ENCODE peak calls at places on chromosomes 5 and 9, in five cellular contexts. Q, L, N, Z and H are unnamed samples. For H3K4me1, the result is how much of the 10 kb centered on the place peaks cover.

GRCh38 chr9:2281031-2281802 is 266.1 kb downstream of the SMARCA2 start:
- DNase-seq in Q (no peak), L (no peak), N (no peak), Z (no peak), H (peak)

GRCh38 chr5:138504799-138505198 is 38.2 kb downstream of the ETF1 start:
- DNase-seq in Q (no peak), L (peak), N (no peak), Z (no peak), H (no peak)

GRCh38 chr9:99255651-99256050 is 33.6 kb downstream of the SEC61B start:
- DNase-seq in Q (no peak), L (no peak), N (no peak), Z (no peak), H (no peak)

GRCh38 chr5:142016576-142016975 is 3.7 kb upstream of the GNPDA1 start:
- DNase-seq in Q (no peak), L (no peak), N (no peak), Z (no peak), H (no peak)

GRCh38 chr9:23343226-23343625 is 482.8 kb downstream of the ELAVL2 start:
- DNase-seq in Q (no peak), L (no peak), N (no peak), Z (no peak), H (no peak)

GRCh38 chr5:167699434-167699833 is 592.0 kb upstream of the WWC1 start:
- DNase-seq in Q (no peak), L (no peak), N (no peak), Z (no peak), H (peak)

GRCh38 chr5:45038366-45038987 is 229.7 kb downstream of the MRPS30 start:
- DNase-seq in Q (no peak), L (no peak), N (no peak), Z (no peak), H (no peak)

GRCh38 chr5:52139888-52140580 is 647.7 kb upstream of the ITGA1 start:
- DNase-seq in Q (no peak), L (no peak), N (no peak), Z (no peak), H (no peak)

GRCh38 chr5:14557840-14558239 is 23.8 kb upstream of the OTULINL start:
- DNase-seq in Q (no peak), L (no peak), N (no peak), Z (no peak), H (no peak)

GRCh38 chr5:121108725-121109124 is 644.6 kb downstream of the PRR16 start:
- DNase-seq in Q (no peak), L (no peak), N (no peak), Z (no peak), H (no peak)

GRCh38 chr5:15013654-15014463 is 142.3 kb upstream of the ANKH start:
- DNase-seq in Q (no peak), L (no peak), N (no peak), Z (no peak), H (peak)

GRCh38 chr9:13266172-13266571 is 13.3 kb downstream of the MPDZ start:
- DNase-seq in Q (no peak), L (no peak), N (no peak), Z (no peak), H (peak)

GRCh38 chr9:98707158-98708102 is 1.3 kb downstream of the GABBR2 start:
- DNase-seq in Q (peak), L (peak), N (no peak), Z (no peak), H (peak)

GRCh38 chr9:77616191-77616590 is 31.9 kb downstream of the GNA14 start:
- DNase-seq in Q (no peak), L (no peak), N (no peak), Z (no peak), H (no peak)

GRCh38 chr5:171534009-171534895 is 114.8 kb downstream of the FGF18 start:
- DNase-seq in Q (no peak), L (peak), N (no peak), Z (no peak), H (no peak)

GRCh38 chr9:27033815-27034403 is 28.4 kb upstream of the LRRC19 start:
- DNase-seq in Q (no peak), L (peak), N (no peak), Z (no peak), H (peak)

DNA sequence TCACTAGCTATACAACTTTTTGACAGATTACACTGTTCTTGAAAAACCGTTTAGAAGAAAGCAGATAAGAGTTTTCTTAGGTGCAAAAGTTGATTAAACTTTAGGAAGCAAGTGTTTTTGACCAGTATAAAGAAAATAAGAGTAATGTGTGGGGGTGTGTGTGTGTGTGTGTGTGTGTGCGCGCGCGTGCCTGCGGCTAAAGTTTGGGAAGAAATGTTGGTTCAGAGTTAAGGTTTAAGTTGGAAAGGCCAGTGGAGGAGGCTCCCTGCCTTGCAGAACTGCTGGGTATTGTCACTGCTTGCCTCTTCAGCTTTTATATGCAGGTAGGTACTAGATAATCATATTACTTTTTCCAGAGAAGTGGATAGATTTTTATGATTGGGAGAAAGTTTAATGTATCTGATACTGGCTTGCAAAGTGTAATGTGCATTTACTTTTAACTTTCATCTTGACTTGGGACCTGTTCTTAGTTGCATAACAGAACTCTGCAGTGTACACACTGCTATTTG is 2.0 kb downstream of the PIK3R1 start:
- DNase-seq in Q (no peak), L (no peak), N (no peak), Z (no peak), H (peak)
- H3K4me3 ChIP-seq in Q (peak), L (peak), N (peak), Z (peak), H (peak)

GRCh38 chr5:1524799-1525623 is 1.3 kb upstream of the LPCAT1 start:
- DNase-seq in Q (peak), L (peak), N (peak), Z (no peak), H (no peak)

GRCh38 chr5:1523793-1524480 is at the start of gene LPCAT1:
- DNase-seq in Q (peak), L (peak), N (peak), Z (peak), H (peak)

GRCh38 chr5:1525624-1525985 is 1.8 kb upstream of the LPCAT1 start:
- DNase-seq in Q (peak), L (peak), N (no peak), Z (no peak), H (no peak)

GRCh38 chr5:1523480-1523792 is 324 bp downstream of the LPCAT1 start:
- DNase-seq in Q (no peak), L (no peak), N (no peak), Z (no peak), H (no peak)

DNA sequence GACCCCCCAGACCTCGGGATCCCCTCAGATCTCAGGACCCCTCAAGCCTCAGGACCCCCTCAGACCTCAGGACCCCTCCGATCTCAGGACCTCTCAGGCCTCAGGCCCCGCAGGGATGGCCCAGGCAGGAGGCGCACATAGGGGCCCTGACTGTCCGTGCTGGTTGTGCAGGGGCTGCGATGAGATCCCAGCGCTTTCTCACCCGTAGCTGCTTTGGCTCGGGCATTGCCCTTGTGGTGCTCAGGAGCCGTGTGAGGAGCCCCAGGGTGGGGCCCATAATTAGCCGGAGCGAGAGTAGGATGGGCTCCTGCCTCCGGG is 680 bp upstream of the LPCAT1 start:
- DNase-seq in Q (no peak), L (no peak), N (no peak), Z (no peak), H (no peak)
- H3K27ac ChIP-seq in Q (peak), L (peak), N (peak), Z (peak), H (peak)

GRCh38 chr5:76742586-76742985 is 26.7 kb downstream of the F2R start:
- DNase-seq in Q (no peak), L (no peak), N (no peak), Z (no peak), H (peak)
- H3K4me1 ChIP-seq in Q (under half), L (under half), N (under half), Z (under half), H (under half)

GRCh38 chr5:7852542-7852941 is 1.6 kb upstream of the CFAP90 start:
- DNase-seq in Q (no peak), L (no peak), N (no peak), Z (no peak), H (peak)

GRCh38 chr5:7851240-7851592 is 283 bp upstream of the CFAP90 start:
- DNase-seq in Q (no peak), L (no peak), N (no peak), Z (no peak), H (no peak)

GRCh38 chr5:7850533-7851239 is at the start of gene CFAP90:
- DNase-seq in Q (peak), L (peak), N (peak), Z (peak), H (peak)

GRCh38 chr5:7851617-7852289 is 820 bp upstream of the CFAP90 start:
- DNase-seq in Q (no peak), L (peak), N (no peak), Z (no peak), H (no peak)

GRCh38 chr5:7852988-7853387 is 2.1 kb upstream of the CFAP90 start:
- DNase-seq in Q (no peak), L (no peak), N (no peak), Z (no peak), H (no peak)
- H3K4me3 ChIP-seq in Q (no peak), L (no peak), N (no peak), Z (no peak), H (no peak)

GRCh38 chr9:94140791-94141790 is 56.8 kb downstream of the PTPDC1 start:
- DNase-seq in Q (no peak), L (no peak), N (peak), Z (no peak), H (peak)

GRCh38 chr9:94134629-94135028 is 50.4 kb downstream of the PTPDC1 start:
- DNase-seq in Q (no peak), L (no peak), N (no peak), Z (no peak), H (no peak)

GRCh38 chr9:94140418-94140780 is 56.1 kb downstream of the PTPDC1 start:
- DNase-seq in Q (no peak), L (no peak), N (no peak), Z (no peak), H (no peak)

GRCh38 chr9:94139672-94140417 is 55.6 kb downstream of the PTPDC1 start:
- DNase-seq in Q (peak), L (peak), N (peak), Z (no peak), H (peak)

GRCh38 chr9:94135222-94135621 is 51.0 kb downstream of the PTPDC1 start:
- DNase-seq in Q (no peak), L (no peak), N (no peak), Z (no peak), H (peak)
- H3K27ac ChIP-seq in Q (peak), L (peak), N (peak), Z (no peak), H (peak)

GRCh38 chr5:115381911-115382662 is 85.6 kb upstream of the CCDC112 start:
- DNase-seq in Q (no peak), L (no peak), N (no peak), Z (no peak), H (no peak)
- H3K4me1 ChIP-seq in Q (under half), L (under half), N (under half), Z (under half), H (under half)

GRCh38 chr9:33752130-33752637 is 43.2 kb upstream of the PRSS3 start:
- DNase-seq in Q (no peak), L (no peak), N (no peak), Z (no peak), H (no peak)
- H3K4me3 ChIP-seq in Q (no peak), L (peak), N (no peak), Z (no peak), H (no peak)

DNA sequence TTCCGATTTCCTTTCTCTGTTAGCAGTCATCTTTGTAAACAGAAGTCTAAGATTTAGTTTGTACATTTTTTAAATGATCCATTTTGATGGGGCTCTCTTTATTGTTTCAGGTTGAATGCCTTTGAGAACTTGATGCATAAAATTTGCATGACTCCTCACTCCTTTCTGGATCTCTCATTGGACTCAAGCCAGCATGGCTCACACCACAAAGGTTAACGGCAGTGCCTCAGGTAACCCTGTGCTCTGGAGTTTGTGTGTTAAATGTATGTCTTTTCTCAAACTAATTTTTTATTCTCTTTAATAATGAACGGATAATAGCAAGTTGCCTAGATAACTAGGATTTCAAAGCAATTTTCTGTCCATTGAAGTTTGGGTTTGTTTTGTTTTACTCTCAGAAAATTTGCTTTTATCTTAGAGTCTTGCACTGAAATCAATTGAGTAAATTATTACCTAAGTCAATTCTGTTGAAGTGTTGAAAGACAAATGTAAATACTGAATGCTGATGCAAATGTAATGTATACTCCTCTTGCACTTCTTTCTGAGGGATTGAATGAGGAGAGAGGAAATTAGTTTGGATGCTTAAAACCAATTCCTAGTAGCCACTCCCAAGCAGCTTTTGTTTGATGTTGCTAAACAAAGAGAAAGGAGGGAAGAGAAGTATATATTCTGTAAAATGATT is 164.6 kb upstream of the DMRT1 start:
- DNase-seq in Q (no peak), L (no peak), N (no peak), Z (no peak), H (no peak)
- H3K27ac ChIP-seq in Q (peak), L (peak), N (no peak), Z (no peak), H (peak)